ENCODE peak calls at places on chromosomes 6 and 20, in five cellular contexts. H is amniotic stem cell; O is heart right ventricle; I is stimulated activated CD4-positive, alpha-beta T cell treated with anti-CD3 and anti-CD28 coated beads, Interleukin-2, amount 100 ng/mL, for 48 hours; K is neural crest cell. R is an unnamed sample.

GRCh38 chr6:80540700-80541099 is 434.2 kb downstream of the BCKDHB start:
- DNase-seq in H (no peak), O (no peak), I (no peak), K (no peak), R (no peak)

GRCh38 chr6:120355822-120356221 is 978.5 kb downstream of the TBC1D32 start:
- DNase-seq in H (no peak), O (no peak), I (no peak), K (no peak), R (no peak)

GRCh38 chr20:25220021-25220730 is 24.7 kb downstream of the ENTPD6 start:
- DNase-seq in H (no peak), O (no peak), I (no peak), K (no peak), R (no peak)

GRCh38 chr6:150622941-150623874 is 23.5 kb downstream of the PLEKHG1 start:
- DNase-seq in H (no peak), O (no peak), I (no peak), K (no peak), R (no peak)

GRCh38 chr6:158816329-158816728 is 2.8 kb downstream of the EZR start:
- DNase-seq in H (no peak), O (no peak), I (no peak), K (no peak), R (no peak)

GRCh38 chr20:63180541-63181185 is 35.3 kb downstream of the YTHDF1 start:
- DNase-seq in H (no peak), O (no peak), I (no peak), K (no peak), R (no peak)

GRCh38 chr6:126060400-126060799 is 74.1 kb downstream of the TRMT11 start:
- DNase-seq in H (no peak), O (no peak), I (no peak), K (no peak), R (no peak)

GRCh38 chr6:134372603-134373281 is 54.8 kb upstream of the SGK1 start:
- DNase-seq in H (peak), O (no peak), I (no peak), K (no peak), R (no peak)

GRCh38 chr6:49325901-49326300 is 137.2 kb downstream of the MMUT start:
- DNase-seq in H (no peak), O (no peak), I (no peak), K (no peak), R (no peak)